ENCODE peak calls at places on chromosome 2, in four cellular contexts. R is choroid plexus epithelial cell; X is CD8-positive, alpha-beta T cell; I is dorsolateral prefrontal cortex. O is an unnamed sample.

GRCh38 chr2:240500561-240501423 is 57.0 kb downstream of the ANKMY1 start:
- DNase-seq in I (peak), X (no peak), R (no peak), O (no peak)

GRCh38 chr2:233718552-233718951 is at the start of gene UGT1A4:
- DNase-seq in X (no peak), I (no peak), R (no peak), O (no peak)

GRCh38 chr2:199596549-199596948 is 138.8 kb upstream of the SATB2 start:
- DNase-seq in I (no peak), R (peak), X (no peak), O (no peak)

GRCh38 chr2:120893874-120894584 is 158.4 kb downstream of the GLI2 start:
- DNase-seq in I (no peak), X (no peak), R (no peak), O (no peak)

GRCh38 chr2:138600732-138601437 is 99.3 kb downstream of the SPOPL start:
- DNase-seq in I (no peak), R (no peak), X (no peak), O (no peak)

GRCh38 chr2:138922973-138923563 is 142.9 kb upstream of the NXPH2 start:
- DNase-seq in I (no peak), R (peak), X (no peak), O (no peak)

GRCh38 chr2:202335791-202336467 is 40.2 kb upstream of the BMPR2 start:
- DNase-seq in X (no peak), R (no peak), I (no peak), O (no peak)

GRCh38 chr2:220575963-220576362 is 948.5 kb downstream of the SLC4A3 start:
- DNase-seq in X (no peak), I (no peak), R (no peak), O (no peak)

GRCh38 chr2:15316370-15316814 is 244.7 kb downstream of the NBAS start:
- DNase-seq in X (no peak), I (no peak), R (no peak), O (no peak)

GRCh38 chr2:128172191-128172590 is 81.2 kb downstream of the UGGT1 start:
- DNase-seq in R (peak), X (no peak), I (no peak), O (no peak)

GRCh38 chr2:31051213-31052185 is 86.7 kb downstream of the GALNT14 start:
- DNase-seq in R (no peak), I (no peak), X (no peak), O (no peak)

GRCh38 chr2:153152036-153152435 is 326.5 kb downstream of the RPRM start:
- DNase-seq in R (no peak), I (no peak), X (no peak), O (no peak)

GRCh38 chr2:189347540-189347939 is 93.7 kb upstream of the WDR75 start:
- DNase-seq in R (peak), I (no peak), X (no peak), O (peak)

GRCh38 chr2:24493713-24494112 is 2.7 kb downstream of the NCOA1 start:
- DNase-seq in R (peak), X (no peak), I (no peak), O (no peak)
- H3K4me3 ChIP-seq in R (no peak), X (no peak), I (peak), O (no peak)

DNA sequence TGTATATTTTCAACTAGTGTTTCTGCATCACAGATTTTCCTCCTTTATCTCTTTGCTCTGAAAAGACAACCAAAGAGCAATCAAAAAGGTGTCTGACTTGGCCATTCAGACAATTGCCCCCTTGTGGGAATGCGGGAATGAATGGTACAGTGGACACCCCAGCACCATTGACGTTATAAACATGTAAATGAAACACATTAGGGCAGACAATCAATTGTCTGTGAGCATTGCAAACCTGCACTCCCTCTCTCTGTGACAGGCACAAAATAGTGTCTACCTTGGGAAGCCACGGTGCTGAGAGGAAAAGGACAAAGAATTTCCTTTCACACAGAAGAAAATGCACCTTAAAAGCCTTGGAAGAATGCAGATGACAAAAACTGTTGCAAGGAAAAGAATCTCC is 8.0 kb downstream of the ZEB2 start:
- DNase-seq in X (no peak), I (peak), R (no peak), O (no peak)
- TF ChIP-seq CTCF in X (no peak), I (peak), R (peak), O (no peak)

DNA sequence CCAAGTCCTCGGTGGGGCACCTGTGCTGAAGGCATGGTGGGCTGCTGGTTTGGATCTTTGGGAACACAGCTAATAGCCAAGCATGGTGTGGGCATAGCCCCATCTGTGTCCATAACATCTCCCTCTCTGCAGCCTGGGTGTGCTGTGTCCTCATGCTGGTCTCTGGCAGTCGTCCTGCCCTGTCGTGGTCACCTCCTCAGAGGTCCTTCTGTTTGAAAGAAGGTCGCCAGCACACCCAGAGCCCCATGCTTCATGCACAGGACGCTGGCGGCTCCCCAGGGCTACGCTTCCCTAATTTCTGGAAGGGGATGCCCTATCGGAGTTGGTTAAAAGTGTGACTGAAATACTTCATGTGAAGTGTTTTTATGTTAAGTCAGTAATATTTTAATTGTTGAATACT is 82.1 kb downstream of the WDSUB1 start:
- DNase-seq in X (no peak), R (no peak), I (no peak), O (no peak)
- H3K4me3 ChIP-seq in X (no peak), R (no peak), I (no peak), O (no peak)

GRCh38 chr2:62427146-62427545 is 78.8 kb downstream of the TMEM17 start:
- DNase-seq in X (no peak), R (no peak), I (no peak), O (no peak)

GRCh38 chr2:62424899-62425298 is 81.1 kb downstream of the TMEM17 start:
- DNase-seq in R (no peak), X (no peak), I (no peak), O (no peak)

GRCh38 chr2:62423883-62424458 is 82.0 kb downstream of the TMEM17 start:
- DNase-seq in R (no peak), I (peak), X (no peak), O (no peak)

GRCh38 chr2:62426005-62426912 is 79.7 kb downstream of the TMEM17 start:
- DNase-seq in X (no peak), R (no peak), I (no peak), O (no peak)

GRCh38 chr2:62423235-62423634 is 82.8 kb downstream of the TMEM17 start:
- DNase-seq in I (no peak), R (no peak), X (no peak), O (no peak)
- TF ChIP-seq CTCF in I (no peak), R (peak), X (no peak), O (peak)

O was measured in LNCaP clone FGC.